ENCODE peak calls at places on chromosomes 7 and 10, in nine cellular contexts. B is neural crest cell; S is stimulated activated CD8-positive, alpha-beta memory T cell treated with anti-CD3 and anti-CD28 coated beads, Interleukin-2, amount 100 ng/mL, for 48 hours; M is naive B cell; O is GM19239; U is B cell; Z is psoas muscle; R is bronchial epithelial cell; A is brain microvascular endothelial cell. J is an unnamed sample.

GRCh38 chr10:22655312-22655973 is 58.9 kb downstream of the PIP4K2A start:
- DNase-seq in O (no peak), B (no peak), M (no peak), A (peak), Z (no peak), S (no peak), U (no peak), R (peak), J (peak)

GRCh38 chr7:47483604-47484273 is 98.2 kb downstream of the TNS3 start:
- DNase-seq in A (no peak), O (no peak), M (no peak), Z (no peak), B (no peak), R (no peak), S (no peak), U (no peak), J (no peak)

GRCh38 chr10:125605167-125605566 is 77.8 kb downstream of the TEX36 start:
- DNase-seq in A (peak), M (no peak), Z (no peak), U (no peak), S (no peak), B (no peak), O (no peak), R (no peak), J (no peak)

GRCh38 chr10:34058922-34059614 is 724.6 kb upstream of the NRP1 start:
- DNase-seq in S (no peak), Z (no peak), U (no peak), O (no peak), A (no peak), M (no peak), R (no peak), B (no peak), J (no peak)

GRCh38 chr10:497898-498451 is 191.5 kb downstream of the DIP2C start:
- DNase-seq in B (no peak), R (no peak), U (no peak), S (no peak), Z (no peak), M (no peak), A (no peak), O (no peak), J (no peak)

GRCh38 chr10:42551582-42552187 is 86.7 kb downstream of the ZNF33B start:
- DNase-seq in B (no peak), R (no peak), U (no peak), A (peak), Z (no peak), O (no peak), S (peak), M (no peak), J (no peak)

GRCh38 chr7:13963925-13964324 is 25.5 kb downstream of the ETV1 start:
- DNase-seq in S (no peak), M (no peak), Z (no peak), O (no peak), U (no peak), B (no peak), A (no peak), R (no peak), J (no peak)

GRCh38 chr10:93406367-93407145 is 75.6 kb downstream of the MYOF start:
- DNase-seq in S (no peak), O (no peak), U (no peak), R (peak), B (no peak), M (no peak), Z (no peak), A (peak), J (no peak)

GRCh38 chr10:17835688-17836087 is 26.5 kb downstream of the MRC1 start:
- DNase-seq in S (no peak), R (peak), Z (no peak), A (peak), U (no peak), M (no peak), B (no peak), O (no peak), J (peak)

GRCh38 chr10:43060291-43060690 is 16.6 kb upstream of the RET start:
- DNase-seq in Z (peak), M (no peak), R (no peak), A (no peak), U (no peak), B (no peak), O (no peak), S (no peak), J (no peak)

J was measured in SJSA1.